ENCODE peak calls at places on chromosomes 16 and 17, in ten cellular contexts. D is tibial artery; R is CD4-positive, alpha-beta memory T cell; A is stimulated activated naive CD4-positive, alpha-beta T cell; Z is smooth muscle cell of the brain vasculature; C is RPMI8226; K is AG09309; P is activated CD8-positive, alpha-beta memory T cell treated with anti-CD3 and anti-CD28 coated beads for 4 hours; F is GM13977; W is heart right ventricle. X is an unnamed sample.

GRCh38 chr17:43917348-43918025 is 10.2 kb upstream of the MPP2 start:
- DNase-seq in F (peak; percentile 58), Z (no peak), C (peak; percentile 29), R (peak; percentile 53), A (peak; percentile 19), K (no peak), P (peak; percentile 29), W (peak; percentile 40), D (no peak), X (no peak)

GRCh38 chr16:67441289-67441753 is 10.4 kb downstream of the HSD11B2 start:
- DNase-seq in Z (no peak), W (peak; percentile 39), A (no peak), R (no peak), D (no peak), P (no peak), C (peak; percentile 24), F (no peak), K (no peak), X (no peak)

GRCh38 chr16:29737713-29738112 is 8.1 kb downstream of the C16orf54 start:
- DNase-seq in Z (no peak), A (no peak), C (no peak), D (no peak), W (no peak), F (no peak), R (no peak), P (no peak), K (no peak), X (no peak)

GRCh38 chr16:88533381-88533831 is 36.8 kb upstream of the ZC3H18 start:
- DNase-seq in Z (no peak), K (no peak), P (no peak), D (no peak), A (no peak), W (no peak), F (no peak), C (no peak), R (no peak), X (no peak)

GRCh38 chr16:27769561-27770222 is 219.7 kb downstream of the KATNIP start:
- DNase-seq in C (no peak), A (no peak), P (no peak), W (no peak), K (peak; percentile 17), F (no peak), R (no peak), D (no peak), Z (no peak), X (no peak)

GRCh38 chr17:45287526-45288264 is 25.8 kb upstream of the SPATA32 start:
- DNase-seq in C (peak; percentile 50), R (no peak), A (no peak), F (no peak), K (no peak), Z (no peak), P (no peak), W (no peak), D (no peak), X (no peak)

GRCh38 chr17:19716108-19717030 is at the start of gene SLC47A2:
- DNase-seq in P (no peak), D (peak; percentile 56), K (no peak), Z (no peak), A (no peak), F (no peak), R (no peak), W (no peak), C (no peak), X (no peak)

GRCh38 chr16:23509763-23510153 is 536 bp downstream of the GGA2 start:
- DNase-seq in R (peak; percentile 44), Z (no peak), C (peak; percentile 61), F (no peak), W (peak; percentile 17), K (no peak), D (no peak), A (no peak), P (no peak), X (no peak)

GRCh38 chr16:57305159-57305811 is 20.8 kb upstream of the PLLP start:
- DNase-seq in K (no peak), F (no peak), Z (no peak), W (no peak), C (no peak), R (no peak), P (no peak), D (peak; percentile 97), A (no peak), X (no peak)

GRCh38 chr16:54265558-54266213 is 20.9 kb downstream of the IRX3 start:
- DNase-seq in C (no peak), R (no peak), P (no peak), D (peak; percentile 50), K (no peak), A (no peak), Z (no peak), W (no peak), F (no peak), X (no peak)

GRCh38 chr17:17792551-17793377 is 44.0 kb downstream of the SREBF1 start:
- DNase-seq in P (peak; percentile 33), D (no peak), Z (no peak), W (peak; percentile 63), A (peak; percentile 58), F (peak; percentile 74), R (peak; percentile 63), C (no peak), K (no peak), X (no peak)

GRCh38 chr17:32342603-32343325 is 791 bp upstream of the C17orf75 start:
- DNase-seq in P (no peak), F (no peak), R (no peak), A (no peak), K (no peak), C (no peak), W (no peak), D (no peak), Z (no peak), X (no peak)

GRCh38 chr16:86436466-86437185 is 73.7 kb upstream of the FOXF1 start:
- DNase-seq in F (no peak), C (no peak), P (no peak), D (no peak), A (no peak), Z (no peak), R (no peak), K (no peak), W (no peak), X (no peak)

GRCh38 chr17:72008236-72008874 is 112.5 kb upstream of the SOX9 start:
- DNase-seq in R (no peak), Z (no peak), K (no peak), W (no peak), C (no peak), P (no peak), F (no peak), A (no peak), D (no peak), X (no peak)

GRCh38 chr17:19737305-19738072 is 10.6 kb downstream of the ALDH3A1 start:
- DNase-seq in R (no peak), D (no peak), W (no peak), C (no peak), A (no peak), Z (no peak), P (no peak), F (no peak), K (no peak), X (no peak)

GRCh38 chr17:42276359-42276608 is at the start of gene STAT5B:
- DNase-seq in P (peak; percentile 26), Z (no peak), W (peak; percentile 82), K (no peak), D (peak; percentile 83), R (peak; percentile 82), F (peak; percentile 94), C (peak; percentile 77), A (peak; percentile 45), X (no peak)

GRCh38 chr17:40564195-40564882 is 933 bp downstream of the CCR7 start:
- DNase-seq in A (peak; percentile 30), W (no peak), D (peak; percentile 51), R (peak; percentile 66), C (no peak), Z (no peak), K (no peak), P (no peak), F (peak; percentile 3), X (no peak)

GRCh38 chr16:30972872-30973271 is 12.1 kb upstream of the HSD3B7 start:
- DNase-seq in Z (peak; percentile 44), F (no peak), R (no peak), P (no peak), W (no peak), K (no peak), C (no peak), D (no peak), A (no peak), X (no peak)

GRCh38 chr16:25747160-25747758 is 55.5 kb downstream of the HS3ST4 start:
- DNase-seq in C (peak; percentile 44), Z (no peak), A (no peak), P (no peak), W (no peak), F (no peak), D (no peak), K (no peak), R (no peak), X (no peak)

GRCh38 chr17:6413073-6413472 is 21.8 kb downstream of the AIPL1 start:
- DNase-seq in D (no peak), A (no peak), K (peak; percentile 10), Z (no peak), C (peak; percentile 38), W (no peak), F (peak; percentile 70), R (no peak), P (no peak), X (no peak)

GRCh38 chr17:1969712-1970111 is 55.4 kb downstream of the RTN4RL1 start:
- DNase-seq in D (no peak), C (no peak), W (no peak), P (no peak), R (no peak), F (no peak), K (no peak), A (no peak), Z (no peak), X (no peak)

GRCh38 chr17:5225668-5226457 is 8.8 kb downstream of the SCIMP start:
- DNase-seq in R (no peak), A (no peak), Z (no peak), W (no peak), C (peak; percentile 13), F (no peak), D (no peak), P (no peak), K (no peak), X (peak; percentile 94)

GRCh38 chr17:10398352-10398751 is 23.4 kb downstream of the MYH8 start:
- DNase-seq in R (no peak), Z (no peak), P (no peak), F (no peak), K (no peak), W (no peak), D (no peak), C (no peak), A (no peak), X (no peak)

GRCh38 chr16:78571880-78572279 is 472.4 kb downstream of the WWOX start:
- DNase-seq in A (no peak), F (no peak), W (no peak), D (no peak), C (no peak), Z (no peak), R (no peak), K (no peak), P (no peak), X (no peak)

GRCh38 chr16:72645526-72645925 is 402.4 kb downstream of the ZFHX3 start:
- DNase-seq in K (no peak), C (no peak), A (no peak), P (no peak), F (no peak), Z (no peak), D (no peak), W (no peak), R (no peak), X (no peak)

GRCh38 chr17:77394540-77395295 is 253.9 kb downstream of the SEC14L1 start:
- DNase-seq in Z (no peak), A (no peak), P (no peak), K (no peak), D (no peak), W (no peak), R (no peak), C (no peak), F (no peak), X (no peak)

GRCh38 chr16:15777533-15778203 is 79.2 kb downstream of the MYH11 start:
- DNase-seq in P (no peak), W (no peak), R (no peak), C (peak; percentile 70), Z (peak; percentile 28), F (peak; percentile 43), A (no peak), D (no peak), K (no peak), X (no peak)

GRCh38 chr17:81165246-81166032 is at the start of gene PVALEF:
- DNase-seq in Z (no peak), D (no peak), P (no peak), K (no peak), R (no peak), A (no peak), C (no peak), W (no peak), F (no peak), X (no peak)

X was measured in GM12878.